ENCODE peak calls at places on chromosomes 16 and 17, in eight cellular contexts. O is AG10803, L is OCI-LY7, X is lower lobe of right lung, M is uterus, Y is heart right ventricle, A is tibial artery, H is aorta. R is an unnamed sample.

GRCh38 chr17:45824901-45825492 is 19.7 kb upstream of the SPPL2C start:
- DNase-seq in A (no peak), X (no peak), Y (no peak), L (no peak), H (no peak), M (no peak), O (no peak), R (no peak)

GRCh38 chr17:61504697-61505096 is 52.5 kb downstream of the TBX4 start:
- DNase-seq in A (no peak), Y (no peak), X (no peak), O (peak), H (no peak), M (no peak), L (no peak), R (no peak)

GRCh38 chr17:47966079-47966519 is 4.8 kb upstream of the CDK5RAP3 start:
- DNase-seq in H (no peak), O (no peak), M (peak), Y (no peak), X (no peak), A (no peak), L (no peak), R (no peak)

GRCh38 chr16:48365030-48365600 is 20.1 kb downstream of the SIAH1 start:
- DNase-seq in O (no peak), L (no peak), Y (no peak), M (no peak), X (no peak), A (no peak), H (no peak), R (no peak)

GRCh38 chr16:1979271-1980025 is 1.8 kb downstream of the NOXO1 start:
- DNase-seq in M (no peak), A (no peak), Y (no peak), X (peak), L (no peak), O (no peak), H (no peak), R (no peak)

GRCh38 chr16:70685061-70685937 is 554 bp downstream of the MTSS2 start:
- DNase-seq in X (no peak), H (peak), L (no peak), O (no peak), M (no peak), A (no peak), Y (peak), R (no peak)

GRCh38 chr17:17513626-17514025 is 17.4 kb upstream of the RASD1 start:
- DNase-seq in Y (no peak), L (no peak), X (peak), M (no peak), A (no peak), H (peak), O (no peak), R (no peak)

GRCh38 chr16:82302007-82302733 is 132.1 kb upstream of the MPHOSPH6 start:
- DNase-seq in X (no peak), H (no peak), O (no peak), A (no peak), M (no peak), L (no peak), Y (peak), R (no peak)

GRCh38 chr17:35291802-35292201 is 48.9 kb downstream of the SLFN5 start:
- DNase-seq in A (no peak), L (no peak), Y (no peak), O (peak), H (no peak), M (no peak), X (no peak), R (no peak)

GRCh38 chr16:87435399-87436224 is 43.5 kb downstream of the MAP1LC3B start:
- DNase-seq in L (no peak), A (no peak), X (no peak), Y (no peak), O (peak), H (no peak), M (peak), R (no peak)

GRCh38 chr16:88705076-88705684 is 1.0 kb downstream of the RNF166 start:
- DNase-seq in A (no peak), M (no peak), L (peak), O (peak), Y (no peak), H (peak), X (peak), R (peak)
- H3K4me3 ChIP-seq in A (peak), M (peak), L (peak), O (peak), Y (peak), H (peak), X (peak), R (peak)

DNA sequence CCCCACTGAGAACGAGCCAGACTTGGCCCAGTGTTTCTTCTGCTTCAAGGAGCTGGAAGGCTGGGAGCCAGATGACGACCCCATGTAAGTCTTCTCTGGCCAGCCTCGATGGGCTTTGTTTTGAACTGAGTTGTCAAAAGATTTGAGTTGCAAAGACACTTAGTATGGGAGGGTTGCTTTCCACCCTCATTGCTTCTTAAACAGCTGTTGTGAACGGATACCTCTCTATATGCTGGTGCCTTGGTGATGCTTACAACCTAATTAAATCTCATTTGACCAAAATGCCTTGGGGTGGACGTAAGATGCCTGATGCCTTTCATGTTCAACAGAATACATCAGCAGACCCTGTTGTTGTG is 631 bp downstream of the BIRC5 start:
- DNase-seq in A (no peak), Y (no peak), M (no peak), H (no peak), X (no peak), L (peak), O (no peak), R (no peak)
- H3K4me3 ChIP-seq in A (peak), Y (no peak), M (no peak), H (no peak), X (peak), L (peak), O (peak), R (peak)

GRCh38 chr17:36946726-36947091 is 2.0 kb upstream of the AATF start:
- DNase-seq in O (no peak), A (no peak), Y (no peak), H (no peak), M (no peak), X (no peak), L (no peak), R (no peak)

GRCh38 chr17:36947922-36948716 is 635 bp upstream of the AATF start:
- DNase-seq in X (no peak), M (no peak), L (peak), A (no peak), Y (no peak), O (no peak), H (no peak), R (no peak)

GRCh38 chr17:36944488-36945040 is 4.2 kb upstream of the AATF start:
- DNase-seq in A (no peak), O (no peak), Y (no peak), H (no peak), L (no peak), M (no peak), X (no peak), R (no peak)

GRCh38 chr17:36945160-36945559 is 3.6 kb upstream of the AATF start:
- DNase-seq in H (no peak), A (no peak), X (no peak), L (no peak), Y (no peak), O (no peak), M (no peak), R (no peak)

GRCh38 chr17:36945959-36946725 is 2.6 kb upstream of the AATF start:
- DNase-seq in Y (no peak), H (no peak), X (no peak), M (no peak), O (no peak), A (no peak), L (no peak), R (no peak)
- H3K4me3 ChIP-seq in Y (no peak), H (no peak), X (no peak), M (no peak), O (no peak), A (no peak), L (no peak), R (no peak)

GRCh38 chr16:560221-560700 is at the start of gene PRR35:
- DNase-seq in H (no peak), O (no peak), X (no peak), M (no peak), L (no peak), Y (no peak), A (no peak), R (no peak)

GRCh38 chr16:559411-560207 is 585 bp upstream of the PRR35 start:
- DNase-seq in Y (no peak), H (no peak), A (no peak), L (no peak), O (no peak), M (no peak), X (no peak), R (no peak)

GRCh38 chr16:557463-558297 is 2.5 kb upstream of the PRR35 start:
- DNase-seq in M (no peak), L (no peak), O (no peak), X (no peak), A (no peak), H (no peak), Y (no peak), R (no peak)

GRCh38 chr16:558298-559020 is 1.7 kb upstream of the PRR35 start:
- DNase-seq in M (no peak), A (no peak), H (no peak), O (no peak), X (no peak), L (no peak), Y (peak), R (no peak)

DNA sequence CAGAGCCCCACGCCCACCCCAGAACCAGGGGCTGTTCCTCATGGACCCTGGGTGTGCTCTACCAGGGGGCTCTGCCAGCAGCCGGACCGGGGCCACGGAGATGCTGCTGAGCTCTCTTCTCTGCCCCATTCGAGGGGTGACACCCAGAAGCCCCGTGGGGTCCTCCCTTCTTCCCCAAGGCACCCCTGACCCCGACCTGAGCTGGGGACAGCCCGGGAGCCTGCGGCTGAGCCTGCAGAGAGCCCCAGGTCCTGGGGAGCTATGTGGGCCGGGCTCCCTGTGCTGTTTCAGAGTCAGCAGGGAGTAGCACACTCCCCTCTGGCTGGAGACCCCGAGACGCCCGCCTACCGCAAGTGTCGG is 1.2 kb upstream of the PRR35 start:
- DNase-seq in X (no peak), O (no peak), A (no peak), Y (no peak), H (no peak), M (no peak), L (no peak), R (no peak)
- H3K4me3 ChIP-seq in X (no peak), O (no peak), A (no peak), Y (no peak), H (no peak), M (no peak), L (no peak), R (no peak)

DNA sequence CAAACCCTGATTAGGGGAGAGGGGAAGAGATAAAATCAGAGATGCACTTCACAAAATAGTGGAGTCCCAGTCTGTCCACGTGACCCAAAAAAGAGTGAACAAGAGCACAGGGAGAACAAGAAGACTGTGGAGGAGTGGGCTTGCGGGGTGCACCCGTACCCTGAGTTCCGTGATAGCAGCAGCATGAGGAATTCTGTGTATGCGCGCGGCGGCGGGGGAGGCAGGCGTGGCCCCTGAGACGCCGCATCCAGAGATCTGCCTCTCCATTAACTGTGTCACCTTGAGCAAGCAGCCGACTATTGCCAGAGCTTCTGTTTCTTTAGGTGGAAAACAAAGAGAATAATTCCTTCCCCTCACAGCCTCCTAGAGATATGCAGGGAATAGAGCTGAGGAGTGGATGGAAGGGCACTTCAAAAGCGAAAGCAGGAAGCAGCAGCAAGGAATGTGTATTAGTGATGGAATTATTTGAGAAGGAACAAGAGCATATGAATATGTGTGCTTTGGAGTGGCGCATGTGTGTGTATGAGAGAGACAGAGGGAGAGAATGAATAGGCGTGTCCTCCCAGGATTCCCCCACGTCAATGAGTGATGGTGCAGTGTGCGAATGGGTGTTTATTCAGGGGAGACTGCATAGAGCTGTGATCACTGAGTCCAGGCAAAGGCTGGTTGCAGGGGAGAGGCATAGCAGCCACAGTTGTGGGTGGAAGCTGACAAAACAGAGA is 10.4 kb upstream of the SOX9 start:
- DNase-seq in M (no peak), H (no peak), X (no peak), A (no peak), O (no peak), L (no peak), Y (no peak), R (no peak)
- H3K4me3 ChIP-seq in M (no peak), H (no peak), X (peak), A (peak), O (peak), L (no peak), Y (no peak), R (no peak)

DNA sequence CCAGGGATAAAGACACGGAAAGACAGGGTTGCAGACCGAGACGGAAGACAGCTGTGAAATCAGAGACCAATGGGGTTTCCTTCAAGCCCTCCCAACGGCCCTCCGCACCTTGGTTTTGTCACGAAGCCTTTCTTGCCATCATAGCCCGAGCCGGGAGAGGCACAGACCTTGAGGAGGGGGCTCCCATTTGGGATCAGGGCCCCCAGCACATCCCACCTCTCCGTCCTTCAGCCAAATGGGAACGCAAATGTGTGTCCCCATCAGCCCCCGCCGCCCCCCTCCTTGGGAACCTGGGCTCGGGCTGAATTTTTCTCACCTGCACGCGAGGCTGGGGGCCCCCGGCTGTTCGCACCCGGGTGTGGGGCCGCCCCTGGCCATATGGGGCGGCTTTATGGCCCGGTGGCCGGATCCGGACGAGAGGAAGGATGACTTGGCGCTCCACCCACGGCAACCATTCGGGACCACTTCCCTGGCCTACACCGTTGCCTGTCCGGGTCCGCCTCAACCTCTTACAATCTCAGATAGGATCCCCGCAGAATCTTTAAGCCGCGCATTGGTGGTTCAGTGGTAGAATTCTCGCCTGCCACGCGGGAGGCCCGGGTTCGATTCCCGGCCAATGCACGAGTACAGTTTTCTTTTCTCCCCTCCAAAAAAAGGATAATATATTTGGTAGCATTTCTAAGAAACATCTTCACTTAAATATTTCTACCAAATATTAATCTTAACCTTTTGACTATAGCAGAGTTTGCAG is 1.5 kb upstream of the HES7 start:
- DNase-seq in M (peak), A (peak), L (peak), H (peak), Y (peak), X (no peak), O (peak), R (peak)
- H3K4me3 ChIP-seq in M (peak), A (peak), L (peak), H (peak), Y (peak), X (peak), O (peak), R (peak)